ENCODE peak calls at places on chromosomes 16 and 17, in seven cellular contexts. One of them, this sample, is unnamed.

GRCh38 chr17:78859051-78859450 is 18.4 kb upstream of the USP36 start:
- DNase-seq in foreskin keratinocyte: no peak
- DNase-seq in stomach: no peak
- DNase-seq in fibroblast of pulmonary artery: no peak
- DNase-seq in bronchial epithelial cell: no peak
- DNase-seq in HL-60: no peak
- DNase-seq in tibial nerve: no peak
- DNase-seq in this sample: no peak

GRCh38 chr17:38361700-38362465 is 10.2 kb downstream of the SOCS7 start:
- DNase-seq in foreskin keratinocyte: peak; percentile 62
- DNase-seq in stomach: no peak
- DNase-seq in fibroblast of pulmonary artery: no peak
- DNase-seq in bronchial epithelial cell: peak; percentile 68
- DNase-seq in HL-60: no peak
- DNase-seq in tibial nerve: no peak
- DNase-seq in this sample: no peak

GRCh38 chr17:12947047-12947446 is 70.8 kb downstream of the ELAC2 start:
- DNase-seq in foreskin keratinocyte: no peak
- DNase-seq in stomach: no peak
- DNase-seq in fibroblast of pulmonary artery: no peak
- DNase-seq in bronchial epithelial cell: no peak
- DNase-seq in HL-60: no peak
- DNase-seq in tibial nerve: no peak
- DNase-seq in this sample: no peak

GRCh38 chr16:17070882-17071592 is 399.7 kb downstream of the XYLT1 start:
- DNase-seq in foreskin keratinocyte: peak; percentile 86
- DNase-seq in stomach: peak; percentile 49
- DNase-seq in fibroblast of pulmonary artery: no peak
- DNase-seq in bronchial epithelial cell: peak; percentile 13
- DNase-seq in HL-60: peak; percentile 64
- DNase-seq in tibial nerve: no peak
- DNase-seq in this sample: no peak

GRCh38 chr17:12554251-12554650 is 111.4 kb upstream of the MYOCD start:
- DNase-seq in foreskin keratinocyte: no peak
- DNase-seq in stomach: no peak
- DNase-seq in fibroblast of pulmonary artery: no peak
- DNase-seq in bronchial epithelial cell: no peak
- DNase-seq in HL-60: no peak
- DNase-seq in tibial nerve: no peak
- DNase-seq in this sample: no peak

GRCh38 chr16:85463228-85463611 is 149.9 kb upstream of the GSE1 start:
- DNase-seq in foreskin keratinocyte: no peak
- DNase-seq in stomach: no peak
- DNase-seq in fibroblast of pulmonary artery: no peak
- DNase-seq in bronchial epithelial cell: no peak
- DNase-seq in HL-60: peak; percentile 11
- DNase-seq in tibial nerve: no peak
- DNase-seq in this sample: no peak

GRCh38 chr16:31873556-31874353 is at the start of gene ZNF267:
- DNase-seq in foreskin keratinocyte: peak; percentile 64
- DNase-seq in stomach: peak; percentile 97
- DNase-seq in fibroblast of pulmonary artery: peak; percentile 91
- DNase-seq in bronchial epithelial cell: peak; percentile 73
- DNase-seq in HL-60: peak; percentile 94
- DNase-seq in tibial nerve: peak; percentile 97
- DNase-seq in this sample: peak; percentile 97

GRCh38 chr16:66342294-66342900 is 24.1 kb upstream of the CDH5 start:
- DNase-seq in foreskin keratinocyte: no peak
- DNase-seq in stomach: no peak
- DNase-seq in fibroblast of pulmonary artery: peak; percentile 39
- DNase-seq in bronchial epithelial cell: no peak
- DNase-seq in HL-60: no peak
- DNase-seq in tibial nerve: no peak
- DNase-seq in this sample: no peak

GRCh38 chr17:14355556-14355955 is 54.7 kb downstream of the HS3ST3B1 start:
- DNase-seq in foreskin keratinocyte: no peak
- DNase-seq in stomach: no peak
- DNase-seq in fibroblast of pulmonary artery: no peak
- DNase-seq in bronchial epithelial cell: no peak
- DNase-seq in HL-60: no peak
- DNase-seq in tibial nerve: no peak
- DNase-seq in this sample: no peak

GRCh38 chr17:33292184-33292980 is 713 bp downstream of the ASIC2 start:
- DNase-seq in foreskin keratinocyte: peak; percentile 40
- DNase-seq in stomach: no peak
- DNase-seq in fibroblast of pulmonary artery: peak; percentile 7
- DNase-seq in bronchial epithelial cell: no peak
- DNase-seq in HL-60: no peak
- DNase-seq in tibial nerve: no peak
- DNase-seq in this sample: no peak

GRCh38 chr17:5069724-5070123 is 8.5 kb upstream of the ZFP3 start:
- DNase-seq in foreskin keratinocyte: peak; percentile 83
- DNase-seq in stomach: no peak
- DNase-seq in fibroblast of pulmonary artery: no peak
- DNase-seq in bronchial epithelial cell: no peak
- DNase-seq in HL-60: no peak
- DNase-seq in tibial nerve: no peak
- DNase-seq in this sample: no peak

GRCh38 chr16:70706948-70707465 is 21.2 kb upstream of the MTSS2 start:
- DNase-seq in foreskin keratinocyte: peak; percentile 93
- DNase-seq in stomach: no peak
- DNase-seq in fibroblast of pulmonary artery: peak; percentile 67
- DNase-seq in bronchial epithelial cell: peak; percentile 88
- DNase-seq in HL-60: no peak
- DNase-seq in tibial nerve: no peak
- DNase-seq in this sample: peak; percentile 94

GRCh38 chr16:78122774-78123315 is 23.4 kb downstream of the WWOX start:
- DNase-seq in foreskin keratinocyte: peak; percentile 67
- DNase-seq in stomach: no peak
- DNase-seq in fibroblast of pulmonary artery: peak; percentile 70
- DNase-seq in bronchial epithelial cell: peak; percentile 54
- DNase-seq in HL-60: no peak
- DNase-seq in tibial nerve: no peak
- DNase-seq in this sample: no peak

GRCh38 chr16:19232988-19233387 is 52.5 kb upstream of the CLEC19A start:
- DNase-seq in foreskin keratinocyte: no peak
- DNase-seq in stomach: no peak
- DNase-seq in fibroblast of pulmonary artery: no peak
- DNase-seq in bronchial epithelial cell: no peak
- DNase-seq in HL-60: no peak
- DNase-seq in tibial nerve: no peak
- DNase-seq in this sample: no peak

GRCh38 chr16:4691666-4692412 is 1.5 kb upstream of the NUDT16L1 start:
- DNase-seq in foreskin keratinocyte: no peak
- DNase-seq in stomach: no peak
- DNase-seq in fibroblast of pulmonary artery: no peak
- DNase-seq in bronchial epithelial cell: no peak
- DNase-seq in HL-60: no peak
- DNase-seq in tibial nerve: no peak
- DNase-seq in this sample: no peak

GRCh38 chr17:34306466-34306865 is 12.8 kb upstream of the CCL8 start:
- DNase-seq in foreskin keratinocyte: peak; percentile 33
- DNase-seq in stomach: no peak
- DNase-seq in fibroblast of pulmonary artery: peak; percentile 91
- DNase-seq in bronchial epithelial cell: peak; percentile 71
- DNase-seq in HL-60: no peak
- DNase-seq in tibial nerve: no peak
- DNase-seq in this sample: peak; percentile 25

GRCh38 chr16:11666108-11667055 is 1.9 kb upstream of the SNN start:
- DNase-seq in foreskin keratinocyte: no peak
- DNase-seq in stomach: no peak
- DNase-seq in fibroblast of pulmonary artery: no peak
- DNase-seq in bronchial epithelial cell: no peak
- DNase-seq in HL-60: no peak
- DNase-seq in tibial nerve: no peak
- DNase-seq in this sample: no peak

GRCh38 chr17:21058098-21058893 is 15.5 kb upstream of the USP22 start:
- DNase-seq in foreskin keratinocyte: peak; percentile 33
- DNase-seq in stomach: no peak
- DNase-seq in fibroblast of pulmonary artery: peak; percentile 52
- DNase-seq in bronchial epithelial cell: peak; percentile 45
- DNase-seq in HL-60: no peak
- DNase-seq in tibial nerve: no peak
- DNase-seq in this sample: no peak

GRCh38 chr16:86555763-86556130 is 712 bp upstream of the MTHFSD start:
- DNase-seq in foreskin keratinocyte: no peak
- DNase-seq in stomach: no peak
- DNase-seq in fibroblast of pulmonary artery: no peak
- DNase-seq in bronchial epithelial cell: no peak
- DNase-seq in HL-60: no peak
- DNase-seq in tibial nerve: no peak
- DNase-seq in this sample: no peak

GRCh38 chr16:8649829-8650554 is 24.4 kb upstream of the ABAT start:
- DNase-seq in foreskin keratinocyte: no peak
- DNase-seq in stomach: no peak
- DNase-seq in fibroblast of pulmonary artery: no peak
- DNase-seq in bronchial epithelial cell: no peak
- DNase-seq in HL-60: no peak
- DNase-seq in tibial nerve: no peak
- DNase-seq in this sample: no peak

GRCh38 chr17:62194401-62194800 is 129.3 kb upstream of the MED13 start:
- DNase-seq in foreskin keratinocyte: no peak
- DNase-seq in stomach: no peak
- DNase-seq in fibroblast of pulmonary artery: no peak
- DNase-seq in bronchial epithelial cell: no peak
- DNase-seq in HL-60: no peak
- DNase-seq in tibial nerve: no peak
- DNase-seq in this sample: no peak

GRCh38 chr16:52554334-52554733 is 7.4 kb upstream of the TOX3 start:
- DNase-seq in foreskin keratinocyte: no peak
- DNase-seq in stomach: no peak
- DNase-seq in fibroblast of pulmonary artery: no peak
- DNase-seq in bronchial epithelial cell: no peak
- DNase-seq in HL-60: no peak
- DNase-seq in tibial nerve: no peak
- DNase-seq in this sample: no peak

GRCh38 chr16:52556083-52556482 is 9.1 kb upstream of the TOX3 start:
- DNase-seq in foreskin keratinocyte: no peak
- DNase-seq in stomach: no peak
- DNase-seq in fibroblast of pulmonary artery: no peak
- DNase-seq in bronchial epithelial cell: no peak
- DNase-seq in HL-60: no peak
- DNase-seq in tibial nerve: no peak
- DNase-seq in this sample: no peak

GRCh38 chr16:52552643-52553042 is 5.7 kb upstream of the TOX3 start:
- DNase-seq in foreskin keratinocyte: peak; percentile 90
- DNase-seq in stomach: no peak
- DNase-seq in fibroblast of pulmonary artery: no peak
- DNase-seq in bronchial epithelial cell: peak; percentile 91
- DNase-seq in HL-60: no peak
- DNase-seq in tibial nerve: no peak
- DNase-seq in this sample: no peak

GRCh38 chr16:52555572-52555971 is 8.6 kb upstream of the TOX3 start:
- DNase-seq in foreskin keratinocyte: no peak
- DNase-seq in stomach: no peak
- DNase-seq in fibroblast of pulmonary artery: no peak
- DNase-seq in bronchial epithelial cell: no peak
- DNase-seq in HL-60: no peak
- DNase-seq in tibial nerve: no peak
- DNase-seq in this sample: no peak

DNA sequence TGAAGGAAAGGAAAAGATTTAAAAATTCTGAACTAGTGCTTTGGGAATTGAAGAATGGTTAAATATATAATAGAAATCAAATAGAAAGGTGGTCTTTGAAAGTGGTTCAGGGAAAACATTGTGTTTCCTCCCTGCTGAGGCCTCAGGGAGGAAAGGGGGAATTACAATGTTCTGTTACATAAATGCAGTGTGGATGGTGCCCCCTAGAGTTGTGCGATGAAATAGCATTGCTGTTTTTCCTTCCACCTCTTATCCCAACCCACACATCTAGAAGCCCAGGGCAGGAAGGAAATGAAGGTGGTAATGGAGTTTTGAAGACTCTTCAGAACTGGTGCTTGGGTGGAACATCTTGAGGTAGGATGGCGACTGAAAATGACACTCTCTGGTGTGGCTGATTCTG is 6.4 kb upstream of the TOX3 start:
- DNase-seq in foreskin keratinocyte: no peak
- DNase-seq in stomach: no peak
- DNase-seq in fibroblast of pulmonary artery: no peak
- DNase-seq in bronchial epithelial cell: no peak
- DNase-seq in HL-60: no peak
- DNase-seq in tibial nerve: no peak
- DNase-seq in this sample: no peak
- TF ChIP-seq CTCF in foreskin keratinocyte: peak; percentile 38
- TF ChIP-seq CTCF in stomach: no peak
- TF ChIP-seq CTCF in fibroblast of pulmonary artery: no peak
- TF ChIP-seq CTCF in bronchial epithelial cell: peak; percentile 35
- TF ChIP-seq CTCF in HL-60: peak; percentile 5
- TF ChIP-seq CTCF in tibial nerve: no peak
- TF ChIP-seq CTCF in this sample: peak; percentile 25

GRCh38 chr17:74380959-74381808 is 13.9 kb downstream of the GPR142 start:
- DNase-seq in foreskin keratinocyte: no peak
- DNase-seq in stomach: no peak
- DNase-seq in fibroblast of pulmonary artery: no peak
- DNase-seq in bronchial epithelial cell: no peak
- DNase-seq in HL-60: no peak
- DNase-seq in tibial nerve: no peak
- DNase-seq in this sample: no peak
- TF ChIP-seq CTCF in foreskin keratinocyte: no peak
- TF ChIP-seq CTCF in stomach: no peak
- TF ChIP-seq CTCF in fibroblast of pulmonary artery: no peak
- TF ChIP-seq CTCF in bronchial epithelial cell: no peak
- TF ChIP-seq CTCF in HL-60: no peak
- TF ChIP-seq CTCF in tibial nerve: no peak
- TF ChIP-seq CTCF in this sample: no peak

GRCh38 chr17:40301315-40301714 is 7.7 kb upstream of the RARA start:
- DNase-seq in foreskin keratinocyte: no peak
- DNase-seq in stomach: peak; percentile 64
- DNase-seq in fibroblast of pulmonary artery: no peak
- DNase-seq in bronchial epithelial cell: no peak
- DNase-seq in HL-60: no peak
- DNase-seq in tibial nerve: no peak
- DNase-seq in this sample: no peak
- TF ChIP-seq CTCF in foreskin keratinocyte: peak; percentile 47
- TF ChIP-seq CTCF in stomach: no peak
- TF ChIP-seq CTCF in fibroblast of pulmonary artery: no peak
- TF ChIP-seq CTCF in bronchial epithelial cell: peak; percentile 23
- TF ChIP-seq CTCF in HL-60: no peak
- TF ChIP-seq CTCF in tibial nerve: no peak
- TF ChIP-seq CTCF in this sample: peak; percentile 39

DNA sequence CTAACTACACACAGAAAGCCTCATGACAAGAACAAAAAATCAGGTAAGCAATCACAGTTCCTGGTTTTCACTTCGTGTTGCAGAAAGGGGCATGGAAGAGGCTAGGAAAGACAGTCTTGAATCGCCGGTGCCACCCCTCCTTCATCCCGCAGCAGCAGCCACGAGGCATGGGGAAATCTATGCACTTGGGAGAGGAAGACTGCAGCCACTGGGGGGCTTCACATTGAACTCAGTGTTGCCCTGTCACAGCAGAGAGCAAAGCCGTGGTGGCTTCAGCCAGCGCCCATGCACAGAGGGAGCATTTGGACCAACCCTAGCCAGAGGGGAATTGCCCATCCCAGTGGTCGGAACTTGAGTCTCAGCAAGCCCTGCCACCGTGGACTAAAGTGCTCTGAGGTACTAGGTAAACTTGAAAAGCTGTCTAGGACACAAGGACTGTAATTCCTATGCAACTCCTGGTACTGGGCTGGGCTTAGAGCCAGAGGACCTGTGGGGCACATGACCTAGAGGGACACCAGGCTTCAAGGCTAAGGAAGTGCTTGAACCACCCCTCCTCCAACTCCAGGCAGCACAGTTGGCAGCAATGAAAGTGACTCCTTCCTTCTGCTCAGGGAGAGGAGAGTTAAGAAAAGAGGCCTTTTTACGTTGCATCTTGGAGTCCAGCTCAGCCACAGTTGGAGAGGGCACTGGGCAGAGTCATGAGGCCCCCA is 35.2 kb upstream of the ATP2C2 start:
- DNase-seq in foreskin keratinocyte: no peak
- DNase-seq in stomach: peak; percentile 75
- DNase-seq in fibroblast of pulmonary artery: no peak
- DNase-seq in bronchial epithelial cell: no peak
- DNase-seq in HL-60: no peak
- DNase-seq in tibial nerve: no peak
- DNase-seq in this sample: no peak
- TF ChIP-seq CTCF in foreskin keratinocyte: no peak
- TF ChIP-seq CTCF in stomach: no peak
- TF ChIP-seq CTCF in fibroblast of pulmonary artery: no peak
- TF ChIP-seq CTCF in bronchial epithelial cell: no peak
- TF ChIP-seq CTCF in HL-60: no peak
- TF ChIP-seq CTCF in tibial nerve: no peak
- TF ChIP-seq CTCF in this sample: no peak

This sample was measured in osteocyte.